ENCODE peak calls at places on chromosome 2, in ten cellular contexts. One of them, this sample, is unnamed.

GRCh38 chr2:215363461-215364156 is 51.8 kb downstream of the ATIC start:
- DNase-seq in heart right ventricle: no peak
- DNase-seq in PC-9: no peak
- DNase-seq in HFF-Myc: no peak
- DNase-seq in choroid plexus epithelial cell: peak; percentile 58
- DNase-seq in CD14-positive monocyte: no peak
- DNase-seq in bronchial epithelial cell: no peak
- DNase-seq in K562: no peak
- DNase-seq in brain microvascular endothelial cell: no peak
- DNase-seq in mucosa of descending colon: no peak
- DNase-seq in this sample: no peak

GRCh38 chr2:120766758-120767351 is 31.2 kb downstream of the GLI2 start:
- DNase-seq in heart right ventricle: no peak
- DNase-seq in PC-9: peak; percentile 82
- DNase-seq in HFF-Myc: no peak
- DNase-seq in choroid plexus epithelial cell: no peak
- DNase-seq in CD14-positive monocyte: peak; percentile 30
- DNase-seq in bronchial epithelial cell: no peak
- DNase-seq in K562: no peak
- DNase-seq in brain microvascular endothelial cell: no peak
- DNase-seq in mucosa of descending colon: no peak
- DNase-seq in this sample: no peak

GRCh38 chr2:46644690-46645385 is 165.5 kb downstream of the TMEM247 start:
- DNase-seq in heart right ventricle: no peak
- DNase-seq in PC-9: no peak
- DNase-seq in HFF-Myc: no peak
- DNase-seq in choroid plexus epithelial cell: no peak
- DNase-seq in CD14-positive monocyte: no peak
- DNase-seq in bronchial epithelial cell: peak; percentile 93
- DNase-seq in K562: no peak
- DNase-seq in brain microvascular endothelial cell: no peak
- DNase-seq in mucosa of descending colon: no peak
- DNase-seq in this sample: no peak

GRCh38 chr2:134582547-134582899 is 136.3 kb downstream of the TMEM163 start:
- DNase-seq in heart right ventricle: no peak
- DNase-seq in PC-9: no peak
- DNase-seq in HFF-Myc: no peak
- DNase-seq in choroid plexus epithelial cell: no peak
- DNase-seq in CD14-positive monocyte: no peak
- DNase-seq in bronchial epithelial cell: no peak
- DNase-seq in K562: no peak
- DNase-seq in brain microvascular endothelial cell: no peak
- DNase-seq in mucosa of descending colon: no peak
- DNase-seq in this sample: no peak

GRCh38 chr2:2796207-2796606 is 465.1 kb upstream of the MYT1L start:
- DNase-seq in heart right ventricle: no peak
- DNase-seq in PC-9: no peak
- DNase-seq in HFF-Myc: no peak
- DNase-seq in choroid plexus epithelial cell: no peak
- DNase-seq in CD14-positive monocyte: no peak
- DNase-seq in bronchial epithelial cell: no peak
- DNase-seq in K562: no peak
- DNase-seq in brain microvascular endothelial cell: no peak
- DNase-seq in mucosa of descending colon: no peak
- DNase-seq in this sample: no peak

GRCh38 chr2:39153312-39153711 is 32.5 kb upstream of the SOS1 start:
- DNase-seq in heart right ventricle: no peak
- DNase-seq in PC-9: no peak
- DNase-seq in HFF-Myc: no peak
- DNase-seq in choroid plexus epithelial cell: no peak
- DNase-seq in CD14-positive monocyte: no peak
- DNase-seq in bronchial epithelial cell: peak; percentile 37
- DNase-seq in K562: no peak
- DNase-seq in brain microvascular endothelial cell: no peak
- DNase-seq in mucosa of descending colon: no peak
- DNase-seq in this sample: no peak

GRCh38 chr2:128578406-128579385 is 260.0 kb upstream of the HS6ST1 start:
- DNase-seq in heart right ventricle: no peak
- DNase-seq in PC-9: no peak
- DNase-seq in HFF-Myc: peak; percentile 52
- DNase-seq in choroid plexus epithelial cell: no peak
- DNase-seq in CD14-positive monocyte: no peak
- DNase-seq in bronchial epithelial cell: no peak
- DNase-seq in K562: no peak
- DNase-seq in brain microvascular endothelial cell: no peak
- DNase-seq in mucosa of descending colon: no peak
- DNase-seq in this sample: no peak

GRCh38 chr2:201842131-201842530 is 35.8 kb downstream of the CDK15 start:
- DNase-seq in heart right ventricle: no peak
- DNase-seq in PC-9: no peak
- DNase-seq in HFF-Myc: no peak
- DNase-seq in choroid plexus epithelial cell: no peak
- DNase-seq in CD14-positive monocyte: no peak
- DNase-seq in bronchial epithelial cell: no peak
- DNase-seq in K562: no peak
- DNase-seq in brain microvascular endothelial cell: no peak
- DNase-seq in mucosa of descending colon: no peak
- DNase-seq in this sample: no peak

GRCh38 chr2:32622570-32623310 is 5.1 kb upstream of the TTC27 start:
- DNase-seq in heart right ventricle: no peak
- DNase-seq in PC-9: no peak
- DNase-seq in HFF-Myc: no peak
- DNase-seq in choroid plexus epithelial cell: no peak
- DNase-seq in CD14-positive monocyte: no peak
- DNase-seq in bronchial epithelial cell: no peak
- DNase-seq in K562: no peak
- DNase-seq in brain microvascular endothelial cell: no peak
- DNase-seq in mucosa of descending colon: no peak
- DNase-seq in this sample: no peak

GRCh38 chr2:8685697-8686358 is 4.0 kb downstream of the ID2 start:
- DNase-seq in heart right ventricle: peak; percentile 81
- DNase-seq in PC-9: peak; percentile 55
- DNase-seq in HFF-Myc: no peak
- DNase-seq in choroid plexus epithelial cell: peak; percentile 28
- DNase-seq in CD14-positive monocyte: peak; percentile 69
- DNase-seq in bronchial epithelial cell: no peak
- DNase-seq in K562: peak; percentile 81
- DNase-seq in brain microvascular endothelial cell: no peak
- DNase-seq in mucosa of descending colon: peak; percentile 78
- DNase-seq in this sample: no peak

GRCh38 chr2:229610871-229611270 is 103.5 kb downstream of the DNER start:
- DNase-seq in heart right ventricle: no peak
- DNase-seq in PC-9: no peak
- DNase-seq in HFF-Myc: no peak
- DNase-seq in choroid plexus epithelial cell: peak; percentile 92
- DNase-seq in CD14-positive monocyte: no peak
- DNase-seq in bronchial epithelial cell: peak; percentile 43
- DNase-seq in K562: no peak
- DNase-seq in brain microvascular endothelial cell: peak; percentile 32
- DNase-seq in mucosa of descending colon: no peak
- DNase-seq in this sample: no peak

GRCh38 chr2:8365331-8365910 is 316.4 kb upstream of the ID2 start:
- DNase-seq in heart right ventricle: no peak
- DNase-seq in PC-9: no peak
- DNase-seq in HFF-Myc: no peak
- DNase-seq in choroid plexus epithelial cell: no peak
- DNase-seq in CD14-positive monocyte: no peak
- DNase-seq in bronchial epithelial cell: no peak
- DNase-seq in K562: no peak
- DNase-seq in brain microvascular endothelial cell: no peak
- DNase-seq in mucosa of descending colon: no peak
- DNase-seq in this sample: no peak

GRCh38 chr2:31208240-31208639 is 9.1 kb downstream of the CAPN14 start:
- DNase-seq in heart right ventricle: no peak
- DNase-seq in PC-9: no peak
- DNase-seq in HFF-Myc: no peak
- DNase-seq in choroid plexus epithelial cell: no peak
- DNase-seq in CD14-positive monocyte: no peak
- DNase-seq in bronchial epithelial cell: no peak
- DNase-seq in K562: no peak
- DNase-seq in brain microvascular endothelial cell: no peak
- DNase-seq in mucosa of descending colon: no peak
- DNase-seq in this sample: no peak

GRCh38 chr2:44291281-44292248 is 16.3 kb downstream of the SLC3A1 start:
- DNase-seq in heart right ventricle: no peak
- DNase-seq in PC-9: peak; percentile 71
- DNase-seq in HFF-Myc: peak; percentile 45
- DNase-seq in choroid plexus epithelial cell: peak; percentile 78
- DNase-seq in CD14-positive monocyte: no peak
- DNase-seq in bronchial epithelial cell: peak; percentile 94
- DNase-seq in K562: peak; percentile 14
- DNase-seq in brain microvascular endothelial cell: peak; percentile 72
- DNase-seq in mucosa of descending colon: peak; percentile 63
- DNase-seq in this sample: peak; percentile 27

GRCh38 chr2:3522851-3523481 is 3.6 kb upstream of the ADI1 start:
- DNase-seq in heart right ventricle: no peak
- DNase-seq in PC-9: no peak
- DNase-seq in HFF-Myc: no peak
- DNase-seq in choroid plexus epithelial cell: peak; percentile 20
- DNase-seq in CD14-positive monocyte: no peak
- DNase-seq in bronchial epithelial cell: no peak
- DNase-seq in K562: no peak
- DNase-seq in brain microvascular endothelial cell: no peak
- DNase-seq in mucosa of descending colon: no peak
- DNase-seq in this sample: no peak

GRCh38 chr2:157231476-157231875 is 26.0 kb upstream of the GALNT5 start:
- DNase-seq in heart right ventricle: no peak
- DNase-seq in PC-9: no peak
- DNase-seq in HFF-Myc: no peak
- DNase-seq in choroid plexus epithelial cell: no peak
- DNase-seq in CD14-positive monocyte: no peak
- DNase-seq in bronchial epithelial cell: no peak
- DNase-seq in K562: no peak
- DNase-seq in brain microvascular endothelial cell: no peak
- DNase-seq in mucosa of descending colon: no peak
- DNase-seq in this sample: no peak

GRCh38 chr2:129092871-129093385 is 774.3 kb upstream of the HS6ST1 start:
- DNase-seq in heart right ventricle: no peak
- DNase-seq in PC-9: no peak
- DNase-seq in HFF-Myc: no peak
- DNase-seq in choroid plexus epithelial cell: no peak
- DNase-seq in CD14-positive monocyte: no peak
- DNase-seq in bronchial epithelial cell: peak; percentile 25
- DNase-seq in K562: no peak
- DNase-seq in brain microvascular endothelial cell: no peak
- DNase-seq in mucosa of descending colon: no peak
- DNase-seq in this sample: no peak

GRCh38 chr2:241263061-241263460 is 52.4 kb downstream of the HDLBP start:
- DNase-seq in heart right ventricle: no peak
- DNase-seq in PC-9: no peak
- DNase-seq in HFF-Myc: no peak
- DNase-seq in choroid plexus epithelial cell: no peak
- DNase-seq in CD14-positive monocyte: no peak
- DNase-seq in bronchial epithelial cell: no peak
- DNase-seq in K562: no peak
- DNase-seq in brain microvascular endothelial cell: no peak
- DNase-seq in mucosa of descending colon: no peak
- DNase-seq in this sample: no peak

GRCh38 chr2:104870249-104870816 is 16.4 kb downstream of the POU3F3 start:
- DNase-seq in heart right ventricle: no peak
- DNase-seq in PC-9: no peak
- DNase-seq in HFF-Myc: no peak
- DNase-seq in choroid plexus epithelial cell: no peak
- DNase-seq in CD14-positive monocyte: no peak
- DNase-seq in bronchial epithelial cell: no peak
- DNase-seq in K562: no peak
- DNase-seq in brain microvascular endothelial cell: no peak
- DNase-seq in mucosa of descending colon: no peak
- DNase-seq in this sample: no peak

GRCh38 chr2:150479075-150479915 is 8.2 kb downstream of the RND3 start:
- DNase-seq in heart right ventricle: no peak
- DNase-seq in PC-9: peak; percentile 30
- DNase-seq in HFF-Myc: no peak
- DNase-seq in choroid plexus epithelial cell: peak; percentile 70
- DNase-seq in CD14-positive monocyte: no peak
- DNase-seq in bronchial epithelial cell: peak; percentile 96
- DNase-seq in K562: no peak
- DNase-seq in brain microvascular endothelial cell: no peak
- DNase-seq in mucosa of descending colon: no peak
- DNase-seq in this sample: no peak

GRCh38 chr2:113167962-113168340 is 5.8 kb upstream of the PSD4 start:
- DNase-seq in heart right ventricle: no peak
- DNase-seq in PC-9: no peak
- DNase-seq in HFF-Myc: no peak
- DNase-seq in choroid plexus epithelial cell: no peak
- DNase-seq in CD14-positive monocyte: no peak
- DNase-seq in bronchial epithelial cell: no peak
- DNase-seq in K562: no peak
- DNase-seq in brain microvascular endothelial cell: no peak
- DNase-seq in mucosa of descending colon: no peak
- DNase-seq in this sample: no peak

GRCh38 chr2:231604101-231604684 is 11.5 kb downstream of the TEX44 start:
- DNase-seq in heart right ventricle: no peak
- DNase-seq in PC-9: no peak
- DNase-seq in HFF-Myc: no peak
- DNase-seq in choroid plexus epithelial cell: no peak
- DNase-seq in CD14-positive monocyte: no peak
- DNase-seq in bronchial epithelial cell: no peak
- DNase-seq in K562: peak; percentile 21
- DNase-seq in brain microvascular endothelial cell: no peak
- DNase-seq in mucosa of descending colon: no peak
- DNase-seq in this sample: no peak
- TF ChIP-seq CTCF in heart right ventricle: no peak
- TF ChIP-seq CTCF in PC-9: no peak
- TF ChIP-seq CTCF in HFF-Myc: no peak
- TF ChIP-seq CTCF in choroid plexus epithelial cell: no peak
- TF ChIP-seq CTCF in CD14-positive monocyte: no peak
- TF ChIP-seq CTCF in bronchial epithelial cell: no peak
- TF ChIP-seq CTCF in K562: no peak
- TF ChIP-seq CTCF in brain microvascular endothelial cell: no peak
- TF ChIP-seq CTCF in mucosa of descending colon: no peak
- TF ChIP-seq CTCF in this sample: no peak

GRCh38 chr2:1674766-1675397 is 69.4 kb downstream of the PXDN start:
- DNase-seq in heart right ventricle: no peak
- DNase-seq in PC-9: no peak
- DNase-seq in HFF-Myc: no peak
- DNase-seq in choroid plexus epithelial cell: no peak
- DNase-seq in CD14-positive monocyte: no peak
- DNase-seq in bronchial epithelial cell: no peak
- DNase-seq in K562: no peak
- DNase-seq in brain microvascular endothelial cell: no peak
- DNase-seq in mucosa of descending colon: no peak
- DNase-seq in this sample: no peak
- TF ChIP-seq CTCF in heart right ventricle: no peak
- TF ChIP-seq CTCF in PC-9: no peak
- TF ChIP-seq CTCF in HFF-Myc: no peak
- TF ChIP-seq CTCF in choroid plexus epithelial cell: no peak
- TF ChIP-seq CTCF in CD14-positive monocyte: no peak
- TF ChIP-seq CTCF in bronchial epithelial cell: no peak
- TF ChIP-seq CTCF in K562: no peak
- TF ChIP-seq CTCF in brain microvascular endothelial cell: no peak
- TF ChIP-seq CTCF in mucosa of descending colon: no peak
- TF ChIP-seq CTCF in this sample: no peak

GRCh38 chr2:27086722-27087446 is at the start of gene KHK:
- DNase-seq in heart right ventricle: peak; percentile 65
- DNase-seq in PC-9: peak; percentile 53
- DNase-seq in HFF-Myc: no peak
- DNase-seq in choroid plexus epithelial cell: no peak
- DNase-seq in CD14-positive monocyte: no peak
- DNase-seq in bronchial epithelial cell: peak; percentile 38
- DNase-seq in K562: peak; percentile 76
- DNase-seq in brain microvascular endothelial cell: no peak
- DNase-seq in mucosa of descending colon: peak; percentile 85
- DNase-seq in this sample: no peak
- TF ChIP-seq CTCF in heart right ventricle: no peak
- TF ChIP-seq CTCF in PC-9: no peak
- TF ChIP-seq CTCF in HFF-Myc: no peak
- TF ChIP-seq CTCF in choroid plexus epithelial cell: no peak
- TF ChIP-seq CTCF in CD14-positive monocyte: peak; percentile 58
- TF ChIP-seq CTCF in bronchial epithelial cell: no peak
- TF ChIP-seq CTCF in K562: peak; percentile 1
- TF ChIP-seq CTCF in brain microvascular endothelial cell: no peak
- TF ChIP-seq CTCF in mucosa of descending colon: no peak
- TF ChIP-seq CTCF in this sample: no peak

GRCh38 chr2:203394519-203395227 is 66.5 kb downstream of the ABI2 start:
- DNase-seq in heart right ventricle: no peak
- DNase-seq in PC-9: no peak
- DNase-seq in HFF-Myc: no peak
- DNase-seq in choroid plexus epithelial cell: no peak
- DNase-seq in CD14-positive monocyte: no peak
- DNase-seq in bronchial epithelial cell: no peak
- DNase-seq in K562: peak; percentile 27
- DNase-seq in brain microvascular endothelial cell: no peak
- DNase-seq in mucosa of descending colon: no peak
- DNase-seq in this sample: no peak
- TF ChIP-seq CTCF in heart right ventricle: no peak
- TF ChIP-seq CTCF in PC-9: no peak
- TF ChIP-seq CTCF in HFF-Myc: peak; percentile 12
- TF ChIP-seq CTCF in choroid plexus epithelial cell: peak; percentile 10
- TF ChIP-seq CTCF in CD14-positive monocyte: no peak
- TF ChIP-seq CTCF in bronchial epithelial cell: no peak
- TF ChIP-seq CTCF in K562: peak; percentile 73
- TF ChIP-seq CTCF in brain microvascular endothelial cell: peak; percentile 23
- TF ChIP-seq CTCF in mucosa of descending colon: no peak
- TF ChIP-seq CTCF in this sample: no peak